ENCODE peak calls at places on chromosomes 11 and 22, in ten cellular contexts. P is AG04450, D is lower leg skin, G is suprapubic skin, J is fibroblast of pulmonary artery, A is kidney epithelial cell, I is endodermal cell, T is IMR-90, L is A549, H is upper lobe of right lung. M is an unnamed sample.

GRCh38 chr22:40081662-40082061 is 86.9 kb downstream of the FAM83F start:
- DNase-seq in I (no peak), P (no peak), A (no peak), H (no peak), T (no peak), J (no peak), L (no peak), G (no peak), D (no peak), M (no peak)

GRCh38 chr11:111310088-111310487 is 11.7 kb downstream of the POU2AF3 start:
- DNase-seq in H (no peak), D (no peak), I (no peak), P (no peak), T (no peak), A (no peak), G (no peak), L (no peak), J (no peak), M (no peak)

GRCh38 chr11:105489431-105489830 is 120.4 kb upstream of the GRIA4 start:
- DNase-seq in P (no peak), L (no peak), D (no peak), I (no peak), G (no peak), A (no peak), H (no peak), T (peak), J (peak), M (no peak)

GRCh38 chr22:40070701-40071100 is 75.9 kb downstream of the FAM83F start:
- DNase-seq in J (no peak), T (no peak), L (no peak), A (no peak), D (no peak), G (no peak), I (no peak), P (no peak), H (no peak), M (no peak)

GRCh38 chr11:124754309-124754708 is 2.3 kb upstream of the VSIG2 start:
- DNase-seq in D (no peak), P (no peak), J (no peak), T (peak), L (no peak), G (no peak), A (no peak), H (no peak), I (peak), M (no peak)

GRCh38 chr11:93940395-93940794 is 80.8 kb upstream of the HEPHL1 start:
- DNase-seq in P (no peak), G (no peak), T (no peak), A (no peak), L (no peak), I (no peak), H (no peak), D (no peak), J (no peak), M (no peak)

GRCh38 chr22:29400576-29400975 is 12.2 kb upstream of the AP1B1 start:
- DNase-seq in L (no peak), J (no peak), P (no peak), D (no peak), G (no peak), T (no peak), H (no peak), I (no peak), A (no peak), M (no peak)

GRCh38 chr11:116960916-116961315 is 123.5 kb upstream of the APOA1 start:
- DNase-seq in D (no peak), A (peak), L (no peak), T (peak), I (peak), P (no peak), J (peak), H (no peak), G (no peak), M (no peak)

GRCh38 chr22:17218341-17218740 is 894 bp downstream of the ADA2 start:
- DNase-seq in A (no peak), D (no peak), G (no peak), T (no peak), J (no peak), H (no peak), I (peak), P (no peak), L (no peak), M (no peak)

GRCh38 chr22:33544707-33545106 is 375.6 kb downstream of the LARGE1 start:
- DNase-seq in T (peak), D (no peak), A (no peak), P (no peak), I (no peak), H (no peak), L (no peak), J (peak), G (no peak), M (no peak)

GRCh38 chr11:395866-396265 is 1.9 kb downstream of the PKP3 start:
- DNase-seq in J (no peak), H (no peak), D (no peak), L (no peak), P (no peak), A (no peak), I (no peak), G (no peak), T (no peak), M (no peak)

GRCh38 chr11:35619754-35620640 is 1.7 kb downstream of the FJX1 start:
- DNase-seq in G (no peak), T (peak), P (no peak), A (no peak), J (peak), H (no peak), I (peak), D (no peak), L (peak), M (no peak)

GRCh38 chr11:85795712-85796487 is 15.0 kb downstream of the SYTL2 start:
- DNase-seq in D (no peak), H (no peak), I (no peak), G (no peak), J (no peak), L (no peak), T (no peak), P (no peak), A (no peak), M (no peak)

GRCh38 chr11:121552160-121552559 is 99.4 kb upstream of the SORL1-AS1 start:
- DNase-seq in A (no peak), J (no peak), H (no peak), D (no peak), L (no peak), P (no peak), G (no peak), I (no peak), T (no peak), M (no peak)

GRCh38 chr11:1693327-1694063 is 3.5 kb upstream of the KRTAP5-6 start:
- DNase-seq in T (peak), G (peak), P (peak), A (no peak), L (peak), J (peak), I (peak), D (peak), H (peak), M (peak)

GRCh38 chr11:66718320-66718971 is 10.6 kb downstream of the SPTBN2 start:
- DNase-seq in T (no peak), P (no peak), L (no peak), G (no peak), J (no peak), D (no peak), H (peak), A (no peak), I (peak), M (no peak)
- TF ChIP-seq CTCF in T (no peak), P (peak), L (no peak), G (no peak), J (no peak), D (no peak), H (no peak), A (no peak), I (no peak), M (no peak)

GRCh38 chr11:78812513-78813293 is 238.0 kb upstream of the NARS2 start:
- DNase-seq in G (no peak), I (peak), P (no peak), A (no peak), L (no peak), T (peak), J (no peak), D (no peak), H (no peak), M (no peak)
- TF ChIP-seq CTCF in G (no peak), I (no peak), P (peak), A (no peak), L (no peak), T (peak), J (no peak), D (no peak), H (no peak), M (no peak)

GRCh38 chr11:47716692-47717091 is 1.5 kb upstream of the AGBL2 start:
- DNase-seq in A (no peak), D (no peak), L (no peak), I (no peak), P (no peak), G (no peak), H (no peak), T (no peak), J (no peak), M (no peak)
- TF ChIP-seq CTCF in A (no peak), D (no peak), L (no peak), I (no peak), P (no peak), G (no peak), H (no peak), T (no peak), J (no peak), M (no peak)

DNA sequence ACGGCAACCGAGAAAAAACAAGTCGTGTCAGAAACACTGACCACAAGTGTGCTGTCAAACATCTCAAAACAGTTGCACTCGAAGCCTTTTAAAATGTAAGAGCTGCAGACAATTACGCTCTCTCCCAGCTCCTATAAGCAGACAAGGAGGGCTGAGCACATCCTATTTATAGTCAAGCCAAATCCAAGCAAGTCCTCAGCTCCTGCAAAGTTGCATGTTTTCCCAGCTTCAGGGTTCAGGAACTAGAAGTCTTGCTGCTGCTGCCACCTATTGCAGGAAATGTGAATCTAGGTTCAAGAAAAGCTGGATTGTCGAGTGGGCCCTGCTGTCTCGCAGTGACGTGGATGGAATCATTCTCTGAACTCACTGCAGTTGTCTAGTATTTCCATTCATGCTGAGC is 15.5 kb downstream of the EFCAB6 start:
- DNase-seq in G (no peak), I (peak), A (no peak), L (no peak), H (no peak), T (peak), J (peak), P (peak), D (no peak), M (no peak)
- TF ChIP-seq CTCF in G (no peak), I (peak), A (peak), L (peak), H (peak), T (peak), J (peak), P (peak), D (no peak), M (no peak)

GRCh38 chr11:64000740-64001514 is 14.7 kb downstream of the OTUB1 start:
- DNase-seq in J (no peak), H (no peak), T (no peak), A (no peak), G (no peak), D (no peak), I (no peak), P (no peak), L (no peak), M (no peak)

GRCh38 chr11:64001552-64002427 is 15.6 kb downstream of the OTUB1 start:
- DNase-seq in L (no peak), H (no peak), G (no peak), I (no peak), T (no peak), D (no peak), J (peak), P (no peak), A (no peak), M (no peak)

GRCh38 chr11:63999349-64000025 is 13.2 kb downstream of the OTUB1 start:
- DNase-seq in H (no peak), T (no peak), D (peak), L (no peak), G (peak), J (peak), P (no peak), I (peak), A (no peak), M (peak)

GRCh38 chr11:63998558-63999348 is 12.5 kb downstream of the OTUB1 start:
- DNase-seq in H (no peak), D (no peak), I (peak), J (no peak), G (no peak), P (no peak), A (no peak), T (no peak), L (no peak), M (no peak)

GRCh38 chr11:64000026-64000739 is 13.9 kb downstream of the OTUB1 start:
- DNase-seq in D (no peak), A (no peak), H (peak), J (peak), T (peak), L (no peak), G (no peak), I (peak), P (no peak), M (peak)
- TF ChIP-seq CTCF in D (no peak), A (peak), H (peak), J (peak), T (peak), L (peak), G (peak), I (peak), P (peak), M (peak)

GRCh38 chr11:65594991-65595920 is at the start of gene KCNK7:
- DNase-seq in J (no peak), P (no peak), T (no peak), H (no peak), G (peak), I (no peak), L (no peak), A (no peak), D (no peak), M (no peak)

GRCh38 chr11:65595921-65596281 is 301 bp upstream of the KCNK7 start:
- DNase-seq in G (no peak), L (no peak), A (no peak), T (no peak), H (no peak), P (no peak), J (no peak), D (no peak), I (no peak), M (no peak)

GRCh38 chr11:65592840-65593517 is 2.6 kb downstream of the KCNK7 start:
- DNase-seq in D (no peak), I (peak), G (no peak), P (no peak), J (no peak), L (no peak), A (no peak), T (no peak), H (no peak), M (no peak)

GRCh38 chr11:65591939-65592814 is 3.4 kb downstream of the KCNK7 start:
- DNase-seq in I (peak), J (no peak), T (peak), L (no peak), D (no peak), P (no peak), H (peak), G (no peak), A (no peak), M (no peak)

GRCh38 chr11:65593518-65594414 is 1.8 kb downstream of the KCNK7 start:
- DNase-seq in G (no peak), H (no peak), J (peak), D (no peak), I (peak), L (no peak), P (no peak), T (no peak), A (no peak), M (peak)
- TF ChIP-seq CTCF in G (peak), H (peak), J (peak), D (no peak), I (peak), L (peak), P (peak), T (peak), A (peak), M (peak)

GRCh38 chr11:44427432-44427831 is 117.5 kb upstream of the ALX4 start:
- DNase-seq in T (no peak), H (no peak), D (no peak), L (no peak), J (no peak), P (no peak), A (no peak), G (no peak), I (peak), M (no peak)
- TF ChIP-seq CTCF in T (no peak), H (peak), D (no peak), L (peak), J (peak), P (peak), A (peak), G (no peak), I (peak), M (no peak)

GRCh38 chr22:36409067-36409466 is 21.3 kb upstream of the MYH9 start:
- DNase-seq in T (no peak), J (no peak), H (no peak), A (no peak), D (no peak), G (no peak), I (no peak), P (no peak), L (no peak), M (no peak)

GRCh38 chr22:36411589-36412258 is 24.0 kb upstream of the MYH9 start:
- DNase-seq in I (no peak), D (no peak), J (no peak), A (no peak), G (no peak), P (no peak), T (no peak), H (no peak), L (no peak), M (no peak)

GRCh38 chr22:36406721-36407120 is 19.0 kb upstream of the MYH9 start:
- DNase-seq in J (no peak), I (no peak), H (no peak), L (no peak), D (no peak), T (no peak), A (no peak), P (no peak), G (no peak), M (no peak)

GRCh38 chr22:36413022-36413770 is 25.4 kb upstream of the MYH9 start:
- DNase-seq in P (no peak), L (no peak), A (no peak), G (no peak), H (no peak), D (no peak), T (peak), I (peak), J (no peak), M (no peak)

GRCh38 chr22:36409911-36410756 is 22.4 kb upstream of the MYH9 start:
- DNase-seq in J (peak), T (no peak), H (peak), A (peak), P (no peak), D (peak), L (no peak), I (peak), G (peak), M (peak)
- TF ChIP-seq CTCF in J (no peak), T (no peak), H (no peak), A (no peak), P (no peak), D (peak), L (no peak), I (peak), G (no peak), M (no peak)